ENCODE peak calls at places on chromosome 21, in seven cellular contexts. S, C, N, G, O, J and A are unnamed samples.

GRCh38 chr21:34644815-34645214 is 24.0 kb upstream of the CLIC6 start:
- DNase-seq in N (peak), C (no peak), G (no peak), O (no peak), J (peak), S (no peak), A (no peak)

GRCh38 chr21:46500224-46500861 is 41.7 kb downstream of the DIP2A start:
- DNase-seq in O (no peak), C (peak), S (no peak), J (no peak), N (no peak), G (peak), A (no peak)

GRCh38 chr21:31909772-31910470 is 37.1 kb downstream of the HUNK start:
- DNase-seq in J (no peak), G (no peak), N (peak), C (no peak), S (peak), O (no peak), A (no peak)

GRCh38 chr21:28615276-28615675 is 377.4 kb downstream of the LTN1 start:
- DNase-seq in G (peak), C (peak), N (no peak), J (no peak), S (peak), O (peak), A (no peak)

GRCh38 chr21:39087976-39088370 is 95.3 kb downstream of the PSMG1 start:
- DNase-seq in J (no peak), S (no peak), O (no peak), N (no peak), G (no peak), C (no peak), A (no peak)

GRCh38 chr21:45573452-45574035 is 31.3 kb upstream of the SLC19A1 start:
- DNase-seq in O (no peak), C (no peak), G (no peak), S (no peak), N (no peak), J (peak), A (no peak)

GRCh38 chr21:15059397-15059796 is 5.4 kb downstream of the NRIP1 start:
- DNase-seq in O (no peak), C (no peak), S (no peak), N (no peak), G (no peak), J (no peak), A (no peak)

GRCh38 chr21:44889625-44890337 is 16.3 kb upstream of the PTTG1IP start:
- DNase-seq in S (no peak), J (no peak), G (no peak), N (no peak), C (no peak), O (no peak), A (no peak)

GRCh38 chr21:46605759-46606426 is 1.0 kb upstream of the S100B start:
- DNase-seq in G (no peak), C (no peak), O (no peak), J (no peak), S (no peak), N (no peak), A (no peak)

GRCh38 chr21:17901458-17902092 is 82.4 kb upstream of the C21orf91 start:
- DNase-seq in C (no peak), S (peak), J (no peak), G (no peak), O (no peak), N (no peak), A (no peak)

GRCh38 chr21:26736449-26736848 is 108.8 kb downstream of the ADAMTS1 start:
- DNase-seq in S (no peak), N (no peak), J (no peak), O (peak), G (peak), C (no peak), A (no peak)

GRCh38 chr21:45550552-45551210 is 8.4 kb upstream of the SLC19A1 start:
- DNase-seq in G (no peak), S (peak), J (peak), C (no peak), O (no peak), N (peak), A (no peak)

GRCh38 chr21:45982758-45983731 is 1.5 kb downstream of the COL6A1 start:
- DNase-seq in S (peak), C (no peak), J (peak), N (peak), O (no peak), G (peak), A (no peak)

GRCh38 chr21:42111811-42112210 is 40.7 kb downstream of the UMODL1 start:
- DNase-seq in C (no peak), N (no peak), S (no peak), J (no peak), O (no peak), G (no peak), A (no peak)

GRCh38 chr21:29342394-29342957 is 43.8 kb downstream of the BACH1 start:
- DNase-seq in N (no peak), J (no peak), G (peak), C (peak), O (peak), S (no peak), A (no peak)

GRCh38 chr21:26185021-26185420 is 14.5 kb upstream of the APP start:
- DNase-seq in N (no peak), S (no peak), J (no peak), C (no peak), O (no peak), G (peak), A (no peak)

GRCh38 chr21:17195965-17196364 is 316.9 kb upstream of the CXADR start:
- DNase-seq in O (no peak), N (no peak), J (no peak), G (no peak), S (no peak), C (no peak), A (no peak)

GRCh38 chr21:33640697-33641338 is 723 bp downstream of the CRYZL1 start:
- DNase-seq in N (peak), G (peak), J (no peak), C (no peak), O (peak), S (peak), A (no peak)

GRCh38 chr21:43906585-43907370 is 41.8 kb downstream of the AGPAT3 start:
- DNase-seq in S (no peak), C (no peak), G (no peak), J (no peak), N (no peak), O (no peak), A (no peak)

GRCh38 chr21:39110431-39110830 is 72.8 kb downstream of the PSMG1 start:
- DNase-seq in N (no peak), S (no peak), O (no peak), C (no peak), G (no peak), J (peak), A (no peak)

GRCh38 chr21:32364387-32364786 is 28.4 kb downstream of the URB1 start:
- DNase-seq in N (no peak), S (no peak), G (no peak), C (no peak), J (peak), O (no peak), A (no peak)

GRCh38 chr21:40272037-40272436 is 404.8 kb downstream of the PCP4 start:
- DNase-seq in J (no peak), O (no peak), G (no peak), C (no peak), N (no peak), S (no peak), A (no peak)

GRCh38 chr21:43311303-43311817 is 115.6 kb downstream of the SIK1 start:
- DNase-seq in N (peak), S (no peak), J (no peak), G (no peak), C (no peak), O (no peak), A (peak)

GRCh38 chr21:45970674-45971486 is 10.7 kb upstream of the COL6A1 start:
- DNase-seq in N (peak), O (peak), C (peak), G (peak), J (peak), S (peak), A (peak)

GRCh38 chr21:26007911-26008579 is 162.5 kb downstream of the APP start:
- DNase-seq in N (no peak), S (no peak), G (no peak), O (peak), J (no peak), C (no peak), A (peak)

GRCh38 chr21:22120616-22121266 is 1122.5 kb downstream of the NCAM2 start:
- DNase-seq in S (peak), C (no peak), N (peak), G (peak), J (no peak), O (peak), A (peak)